ENCODE peak calls at places on chromosome 3, in seven cellular contexts. P, K, F, W, Z, B and V are unnamed samples.

GRCh38 chr3:79187441-79187840 is 580.4 kb downstream of the ROBO1 start:
- DNase-seq in P (no peak), K (no peak), F (no peak), W (no peak), Z (no peak), B (no peak), V (no peak)

GRCh38 chr3:170644711-170645110 is 58.8 kb upstream of the SLC7A14 start:
- DNase-seq in P (no peak), K (no peak), F (peak), W (no peak), Z (no peak), B (no peak), V (no peak)

GRCh38 chr3:169243122-169243521 is 420.4 kb downstream of the MECOM start:
- DNase-seq in P (no peak), K (no peak), F (peak), W (peak), Z (no peak), B (no peak), V (no peak)

GRCh38 chr3:187744169-187745151 is 808 bp downstream of the BCL6 start:
- DNase-seq in P (no peak), K (peak), F (peak), W (peak), Z (peak), B (no peak), V (peak)

GRCh38 chr3:63523100-63523499 is 129.4 kb upstream of the SNTN start:
- DNase-seq in P (no peak), K (no peak), F (no peak), W (no peak), Z (no peak), B (no peak), V (peak)

GRCh38 chr3:109178701-109179100 is 42.2 kb downstream of the C3orf85 start:
- DNase-seq in P (no peak), K (no peak), F (no peak), W (no peak), Z (no peak), B (no peak), V (no peak)

GRCh38 chr3:172213168-172213567 is 173.8 kb downstream of the FNDC3B start:
- DNase-seq in P (no peak), K (no peak), F (no peak), W (peak), Z (no peak), B (no peak), V (no peak)

GRCh38 chr3:195893516-195893915 is 14.8 kb downstream of the TNK2 start:
- DNase-seq in P (no peak), K (no peak), F (no peak), W (no peak), Z (no peak), B (no peak), V (no peak)

GRCh38 chr3:11091088-11091590 is 63.2 kb upstream of the HRH1 start:
- DNase-seq in P (no peak), K (no peak), F (peak), W (no peak), Z (peak), B (no peak), V (no peak)

GRCh38 chr3:105516972-105517371 is 150.3 kb downstream of the ALCAM start:
- DNase-seq in P (no peak), K (no peak), F (no peak), W (peak), Z (no peak), B (no peak), V (no peak)
- TF ChIP-seq CTCF in P (no peak), K (no peak), F (no peak), W (peak), Z (no peak), B (peak), V (no peak)

GRCh38 chr3:51974277-51974962 is 444 bp upstream of the ABHD14A start:
- DNase-seq in P (no peak), K (no peak), F (no peak), W (no peak), Z (peak), B (no peak), V (no peak)
- TF ChIP-seq CTCF in P (no peak), K (peak), F (no peak), W (no peak), Z (peak), B (no peak), V (no peak)

GRCh38 chr3:46409735-46410489 is 2.9 kb downstream of the CCRL2 start:
- DNase-seq in P (no peak), K (no peak), F (no peak), W (no peak), Z (no peak), B (no peak), V (no peak)

GRCh38 chr3:46412786-46413298 is 5.8 kb downstream of the CCRL2 start:
- DNase-seq in P (no peak), K (no peak), F (no peak), W (no peak), Z (no peak), B (no peak), V (no peak)

GRCh38 chr3:46408853-46409252 is 1.8 kb downstream of the CCRL2 start:
- DNase-seq in P (no peak), K (no peak), F (no peak), W (no peak), Z (no peak), B (no peak), V (no peak)

GRCh38 chr3:46410669-46411068 is 3.6 kb downstream of the CCRL2 start:
- DNase-seq in P (no peak), K (no peak), F (no peak), W (no peak), Z (no peak), B (no peak), V (no peak)

GRCh38 chr3:46411271-46411670 is 4.2 kb downstream of the CCRL2 start:
- DNase-seq in P (no peak), K (no peak), F (no peak), W (no peak), Z (no peak), B (no peak), V (no peak)
- TF ChIP-seq CTCF in P (no peak), K (no peak), F (peak), W (no peak), Z (no peak), B (no peak), V (no peak)

DNA sequence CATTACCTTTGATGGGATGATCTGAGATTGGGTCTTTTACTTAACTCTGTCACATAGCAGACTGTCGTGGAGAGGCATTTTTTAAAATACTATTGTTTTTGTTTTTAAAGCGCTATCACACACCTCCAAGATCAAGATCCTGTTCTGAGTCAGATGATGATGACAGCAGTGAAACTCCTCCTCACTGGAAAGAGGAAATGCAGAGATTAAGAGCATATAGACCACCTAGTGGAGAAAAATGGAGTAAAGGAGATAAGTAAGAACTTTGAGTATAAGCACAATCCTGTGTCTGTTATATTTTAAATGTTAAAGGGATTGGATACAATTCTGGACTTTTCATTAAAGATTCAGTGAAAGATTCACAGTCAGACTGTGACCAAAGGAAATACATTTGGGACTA is 18.4 kb upstream of the ZBTB47 start:
- DNase-seq in P (no peak), K (no peak), F (no peak), W (peak), Z (no peak), B (no peak), V (peak)
- TF ChIP-seq CTCF in P (no peak), K (no peak), F (no peak), W (peak), Z (no peak), B (peak), V (no peak)

GRCh38 chr3:185658504-185658912 is 72.4 kb downstream of the SENP2 start:
- DNase-seq in P (no peak), K (no peak), F (peak), W (peak), Z (peak), B (peak), V (peak)

GRCh38 chr3:185658943-185659342 is 72.8 kb downstream of the SENP2 start:
- DNase-seq in P (no peak), K (no peak), F (no peak), W (no peak), Z (no peak), B (no peak), V (no peak)

GRCh38 chr3:185657211-185657610 is 71.1 kb downstream of the SENP2 start:
- DNase-seq in P (no peak), K (no peak), F (no peak), W (no peak), Z (no peak), B (no peak), V (no peak)

GRCh38 chr3:185656321-185656840 is 70.3 kb downstream of the SENP2 start:
- DNase-seq in P (no peak), K (no peak), F (peak), W (peak), Z (peak), B (peak), V (peak)

DNA sequence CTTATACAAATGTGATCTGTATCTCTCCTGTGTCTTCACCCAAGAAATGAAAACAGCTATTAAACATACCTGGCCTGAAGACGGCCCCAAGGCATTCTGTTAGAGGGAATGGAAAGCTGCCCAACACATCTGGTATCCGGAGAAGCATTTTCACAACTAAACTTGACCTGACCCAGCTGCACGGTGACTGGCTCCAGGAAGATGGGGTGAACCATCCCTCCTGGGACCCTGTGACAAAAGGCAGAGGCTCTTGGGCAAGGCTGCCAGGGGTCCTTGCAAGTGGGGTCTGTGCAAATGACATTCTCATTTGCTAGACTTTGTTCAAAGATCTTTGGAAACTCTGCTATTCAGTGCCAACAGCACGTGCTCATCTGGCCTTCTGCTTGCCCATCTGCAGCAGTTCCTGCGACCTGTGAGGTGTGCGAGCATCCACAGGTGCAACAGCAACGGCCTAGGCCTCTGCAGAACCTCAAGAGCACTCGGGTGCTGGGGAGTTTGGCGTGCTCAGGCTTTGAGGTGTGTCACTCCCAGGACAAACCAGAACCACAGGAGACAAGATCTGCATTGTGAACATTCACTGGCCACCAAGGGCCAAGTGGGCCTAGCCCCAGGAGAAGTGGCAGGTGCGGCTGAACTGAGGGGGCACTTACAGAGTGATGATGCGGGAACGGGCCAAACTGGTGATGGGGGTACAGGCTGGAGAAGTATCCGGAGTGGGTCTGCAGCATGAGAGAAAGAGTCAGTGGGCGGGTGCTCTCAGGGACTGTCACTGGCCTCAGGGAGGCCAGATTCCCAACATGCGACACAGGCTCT is 71.8 kb downstream of the SENP2 start:
- DNase-seq in P (no peak), K (no peak), F (no peak), W (no peak), Z (no peak), B (no peak), V (no peak)
- TF ChIP-seq CTCF in P (no peak), K (no peak), F (no peak), W (no peak), Z (no peak), B (no peak), V (no peak)

GRCh38 chr3:141192345-141192744 is 39.3 kb upstream of the PXYLP1 start:
- DNase-seq in P (peak), K (peak), F (peak), W (peak), Z (peak), B (peak), V (peak)
- TF ChIP-seq CTCF in P (peak), K (peak), F (peak), W (peak), Z (peak), B (peak), V (peak)

GRCh38 chr3:157135671-157136396 is 24.1 kb downstream of the CCNL1 start:
- DNase-seq in P (no peak), K (no peak), F (peak), W (peak), Z (no peak), B (no peak), V (no peak)
- TF ChIP-seq CTCF in P (peak), K (no peak), F (peak), W (peak), Z (no peak), B (peak), V (no peak)